ENCODE peak calls at places on chromosomes 6 and 20, in four cellular contexts. U is heart left ventricle, W is PC-3, B is lung. V is an unnamed sample. For H3K36me3 and H3K9me3, the result is how much of the 10 kb centered on the place peaks cover.

GRCh38 chr20:7883741-7884140 is 56.5 kb downstream of the HAO1 start:
- DNase-seq in U (no peak), W (no peak), B (no peak), V (no peak)

GRCh38 chr6:73969982-73970960 is 274.3 kb downstream of the CD109 start:
- DNase-seq in U (no peak), W (peak), B (no peak), V (no peak)

GRCh38 chr6:44228836-44229235 is 5.4 kb downstream of the SLC29A1 start:
- DNase-seq in U (no peak), W (no peak), B (no peak), V (no peak)

GRCh38 chr20:24754691-24755090 is 194.4 kb upstream of the CST7 start:
- DNase-seq in U (no peak), W (no peak), B (no peak), V (no peak)

GRCh38 chr20:47354710-47355488 is 1.6 kb downstream of the ZMYND8 start:
- DNase-seq in U (no peak), W (peak), B (no peak), V (no peak)

GRCh38 chr6:21953831-21954801 is 342.7 kb downstream of the PRL start:
- DNase-seq in U (peak), W (peak), B (no peak), V (peak)

GRCh38 chr6:12477616-12478015 is 187.5 kb downstream of the EDN1 start:
- DNase-seq in U (no peak), W (no peak), B (no peak), V (no peak)

GRCh38 chr20:2741463-2741862 is 48.9 kb downstream of the EBF4 start:
- DNase-seq in U (no peak), W (peak), B (no peak), V (no peak)

GRCh38 chr20:62551408-62552323 is 75.9 kb upstream of the GATA5 start:
- DNase-seq in U (no peak), W (no peak), B (no peak), V (no peak)

GRCh38 chr6:34332255-34333198 is 59.9 kb downstream of the NUDT3 start:
- DNase-seq in U (no peak), W (no peak), B (no peak), V (no peak)

GRCh38 chr6:28490191-28490890 is 25.3 kb downstream of the GPX6 start:
- DNase-seq in U (no peak), W (no peak), B (no peak), V (peak)

GRCh38 chr6:127347188-127347587 is 3.8 kb upstream of the ECHDC1 start:
- DNase-seq in U (no peak), W (peak), B (no peak), V (no peak)

GRCh38 chr6:100461920-100462295 is 2.8 kb downstream of the SIM1 start:
- DNase-seq in U (no peak), W (no peak), B (no peak), V (no peak)

GRCh38 chr20:44745560-44746366 is at the start of gene KCNK15:
- DNase-seq in U (peak), W (peak), B (no peak), V (peak)

GRCh38 chr20:35273449-35274171 is 4.3 kb downstream of the MMP24OS start:
- DNase-seq in U (peak), W (no peak), B (no peak), V (no peak)

GRCh38 chr6:15340105-15340601 is 94.3 kb downstream of the JARID2 start:
- DNase-seq in U (no peak), W (no peak), B (no peak), V (no peak)

GRCh38 chr6:128857806-128858205 is 25.1 kb upstream of the LAMA2 start:
- DNase-seq in U (no peak), W (no peak), B (no peak), V (no peak)

GRCh38 chr20:41357424-41358163 is 9.0 kb downstream of the EMILIN3 start:
- DNase-seq in U (no peak), W (no peak), B (no peak), V (no peak)

GRCh38 chr20:58483470-58483869 is 31.7 kb downstream of the APCDD1L start:
- DNase-seq in U (no peak), W (no peak), B (no peak), V (no peak)

GRCh38 chr6:56144538-56145324 is 102.6 kb downstream of the COL21A1 start:
- DNase-seq in U (no peak), W (peak), B (no peak), V (peak)

GRCh38 chr20:32465092-32465900 is 107.2 kb downstream of the ASXL1 start:
- DNase-seq in U (peak), W (no peak), B (peak), V (no peak)

GRCh38 chr6:31401403-31401802 is 2.0 kb upstream of the MICA start:
- DNase-seq in U (no peak), W (peak), B (peak), V (peak)

GRCh38 chr20:34639755-34640222 is 37.1 kb downstream of the PIGU start:
- DNase-seq in U (no peak), W (peak), B (no peak), V (no peak)

GRCh38 chr6:169075211-169075621 is 178.4 kb downstream of the THBS2 start:
- DNase-seq in U (peak), W (no peak), B (peak), V (no peak)

GRCh38 chr6:158413028-158413427 is 100.8 kb downstream of the TULP4 start:
- DNase-seq in U (no peak), W (no peak), B (no peak), V (no peak)

GRCh38 chr6:124282541-124282940 is 478.9 kb downstream of the NKAIN2 start:
- DNase-seq in U (no peak), W (no peak), B (no peak), V (no peak)

GRCh38 chr6:160678744-160679401 is 14.8 kb upstream of the LPA start:
- DNase-seq in U (no peak), W (no peak), B (no peak), V (no peak)

GRCh38 chr20:60210779-60211617 is 252.8 kb downstream of the CDH26 start:
- DNase-seq in U (peak), W (peak), B (peak), V (peak)

GRCh38 chr6:26097268-26097875 is 10.1 kb downstream of the HFE start:
- DNase-seq in U (peak), W (peak), B (peak), V (peak)

GRCh38 chr6:70667256-70667710 is 400 bp upstream of the SMAP1 start:
- DNase-seq in U (no peak), W (no peak), B (no peak), V (no peak)
- H3K4me3 ChIP-seq in U (peak), W (peak), B (peak), V (peak)

GRCh38 chr6:42618686-42619085 is 54.9 kb downstream of the UBR2 start:
- DNase-seq in U (no peak), W (peak), B (no peak), V (peak)
- H3K36me3 ChIP-seq in U (half or more), W (under half), B (under half), V (under half)

GRCh38 chr20:1341561-1342265 is 12.8 kb upstream of the SDCBP2 start:
- DNase-seq in U (peak), W (peak), B (peak), V (no peak)

GRCh38 chr20:1346322-1346969 is 17.5 kb upstream of the SDCBP2 start:
- DNase-seq in U (no peak), W (no peak), B (no peak), V (no peak)

GRCh38 chr20:1345030-1345755 is 16.3 kb upstream of the SDCBP2 start:
- DNase-seq in U (peak), W (no peak), B (no peak), V (no peak)

GRCh38 chr20:1345756-1346093 is 16.8 kb upstream of the SDCBP2 start:
- DNase-seq in U (no peak), W (no peak), B (no peak), V (no peak)
- H3K9me3 ChIP-seq in U (under half), W (under half), B (under half), V (under half)

GRCh38 chr6:10855233-10855632 is 16.9 kb upstream of the MAK start:
- DNase-seq in U (no peak), W (no peak), B (no peak), V (peak)
- H3K4me3 ChIP-seq in U (no peak), W (no peak), B (no peak), V (no peak)

V was measured in MG63.